ENCODE peak calls at places on chromosomes 2 and 18, in five cellular contexts. B, C, X, W and A are unnamed samples.

GRCh38 chr2:28527196-28527595 is 31.3 kb downstream of the PLB1 start:
- DNase-seq in C (no peak), X (no peak), W (no peak), B (no peak), A (no peak)

GRCh38 chr18:4016391-4017049 is 438.6 kb downstream of the DLGAP1 start:
- DNase-seq in C (no peak), W (no peak), B (no peak), X (no peak), A (no peak)

GRCh38 chr2:85769236-85769986 is 15.6 kb downstream of the ATOH8 start:
- DNase-seq in B (peak; percentile 92), W (peak; percentile 84), C (no peak), X (peak; percentile 75), A (no peak)

GRCh38 chr2:124666976-124667375 is 641.9 kb downstream of the CNTNAP5 start:
- DNase-seq in B (no peak), X (no peak), C (no peak), W (no peak), A (peak; percentile 24)

GRCh38 chr2:156157670-156158069 is 174.9 kb downstream of the NR4A2 start:
- DNase-seq in C (no peak), B (no peak), W (no peak), X (no peak), A (no peak)

GRCh38 chr18:79915161-79916127 is 36.0 kb downstream of the SLC66A2 start:
- DNase-seq in B (no peak), X (no peak), C (no peak), W (no peak), A (no peak)

GRCh38 chr2:86790134-86790827 is 432 bp downstream of the CD8A start:
- DNase-seq in W (no peak), C (no peak), B (no peak), X (no peak), A (no peak)

GRCh38 chr2:105768961-105769452 is 24.3 kb downstream of the NCK2 start:
- DNase-seq in C (no peak), B (no peak), W (no peak), X (no peak), A (peak; percentile 46)

GRCh38 chr2:6186332-6187100 is 494.3 kb downstream of the SOX11 start:
- DNase-seq in C (no peak), X (peak; percentile 59), B (peak; percentile 33), W (no peak), A (peak; percentile 87)

GRCh38 chr18:33577688-33578370 is at the start of gene ASXL3:
- DNase-seq in X (no peak), W (no peak), C (no peak), B (no peak), A (no peak)

GRCh38 chr2:176729706-176730569 is 460.7 kb downstream of the MTX2 start:
- DNase-seq in C (no peak), X (no peak), B (no peak), W (no peak), A (no peak)

GRCh38 chr2:221546505-221547225 is 25.4 kb downstream of the EPHA4 start:
- DNase-seq in B (no peak), W (no peak), X (no peak), C (no peak), A (no peak)

GRCh38 chr2:128313076-128313836 is 5.4 kb downstream of the HS6ST1 start:
- DNase-seq in C (no peak), B (peak; percentile 67), W (peak; percentile 35), X (no peak), A (peak; percentile 63)

GRCh38 chr18:56402872-56403516 is 235.4 kb downstream of the TXNL1 start:
- DNase-seq in C (no peak), X (no peak), W (no peak), B (peak; percentile 1), A (peak; percentile 90)

GRCh38 chr18:362914-363295 is 95.1 kb upstream of the THOC1 start:
- DNase-seq in X (peak; percentile 7), B (no peak), C (no peak), W (no peak), A (no peak)

GRCh38 chr2:191252699-191253098 is 7.5 kb downstream of the MYO1B start:
- DNase-seq in W (no peak), B (no peak), C (no peak), X (no peak), A (no peak)

GRCh38 chr2:144571770-144572169 is 51.9 kb upstream of the ZEB2 start:
- DNase-seq in B (no peak), X (no peak), W (no peak), C (no peak), A (no peak)

GRCh38 chr18:23238651-23239349 is 103.5 kb downstream of the CABLES1 start:
- DNase-seq in B (no peak), X (no peak), W (no peak), C (no peak), A (peak; percentile 33)

GRCh38 chr18:63236990-63237389 is 82.6 kb downstream of the BCL2 start:
- DNase-seq in C (no peak), W (no peak), B (no peak), X (no peak), A (no peak)

GRCh38 chr2:186848873-186849578 is at the start of gene ZSWIM2:
- DNase-seq in W (no peak), B (no peak), C (no peak), X (peak; percentile 19), A (peak; percentile 88)

GRCh38 chr2:43139501-43139900 is 86.9 kb downstream of the ZFP36L2 start:
- DNase-seq in B (no peak), W (no peak), C (no peak), X (no peak), A (no peak)

GRCh38 chr18:74508366-74508765 is 12.2 kb downstream of the CNDP2 start:
- DNase-seq in X (no peak), W (no peak), B (no peak), C (no peak), A (no peak)

GRCh38 chr18:74505776-74506175 is 9.6 kb downstream of the CNDP2 start:
- DNase-seq in W (no peak), X (no peak), B (no peak), C (no peak), A (no peak)

GRCh38 chr18:74507120-74507881 is 11.1 kb downstream of the CNDP2 start:
- DNase-seq in B (no peak), X (no peak), W (no peak), C (no peak), A (no peak)

GRCh38 chr18:74507927-74508326 is 11.8 kb downstream of the CNDP2 start:
- DNase-seq in B (no peak), W (no peak), C (no peak), X (no peak), A (no peak)

GRCh38 chr18:74506405-74507119 is 10.4 kb downstream of the CNDP2 start:
- DNase-seq in C (no peak), B (no peak), W (no peak), X (no peak), A (peak; percentile 36)
- TF ChIP-seq RAD21 in C (no peak), B (no peak), W (no peak), X (no peak), A (no peak)

DNA sequence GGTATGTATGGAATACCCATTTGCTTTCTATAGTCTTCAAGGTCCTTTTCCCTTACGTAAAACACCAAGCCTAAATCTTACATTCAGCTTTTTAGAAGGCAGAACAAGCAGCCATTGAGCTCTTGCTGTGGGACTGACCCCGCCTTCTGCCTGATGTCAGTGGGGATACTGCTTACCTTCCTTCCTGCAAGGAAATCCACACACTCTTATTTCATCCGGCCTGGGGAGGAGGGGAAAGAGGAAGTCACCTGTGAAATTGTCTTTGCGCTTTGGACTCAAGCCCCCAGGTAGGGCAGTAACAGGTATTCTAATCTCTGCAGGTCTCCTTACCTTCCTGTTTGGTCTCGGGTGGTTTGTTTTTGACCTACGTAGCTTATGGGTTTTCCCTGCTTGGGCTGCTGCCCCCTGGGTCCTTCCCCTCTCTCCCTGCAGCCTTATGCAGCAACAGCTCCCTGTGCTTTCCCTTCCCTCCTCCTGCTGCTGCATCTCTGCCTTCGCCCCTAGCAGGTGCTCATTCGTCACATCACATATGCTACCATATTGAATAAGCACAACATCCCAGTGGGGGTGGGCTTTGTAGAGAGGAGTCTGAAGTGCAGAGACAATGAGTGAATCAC is 402.5 kb upstream of the TRIB2 start:
- DNase-seq in W (no peak), B (no peak), C (no peak), X (no peak), A (no peak)
- TF ChIP-seq BHLHE40 in W (no peak), B (no peak), C (no peak), X (no peak), A (no peak)

GRCh38 chr2:172972005-172972619 is 103.5 kb upstream of the MAP3K20 start:
- DNase-seq in X (peak; percentile 52), C (no peak), B (peak; percentile 53), W (peak; percentile 68), A (peak; percentile 48)
- TF ChIP-seq RAD21 in X (no peak), C (peak; percentile 48), B (peak; percentile 68), W (peak; percentile 31), A (peak; percentile 64)

GRCh38 chr2:137123241-137123640 is 357.9 kb downstream of the THSD7B start:
- DNase-seq in X (no peak), B (no peak), W (no peak), C (no peak), A (no peak)
- TF ChIP-seq BHLHE40 in X (no peak), B (no peak), W (no peak), C (no peak), A (no peak)

DNA sequence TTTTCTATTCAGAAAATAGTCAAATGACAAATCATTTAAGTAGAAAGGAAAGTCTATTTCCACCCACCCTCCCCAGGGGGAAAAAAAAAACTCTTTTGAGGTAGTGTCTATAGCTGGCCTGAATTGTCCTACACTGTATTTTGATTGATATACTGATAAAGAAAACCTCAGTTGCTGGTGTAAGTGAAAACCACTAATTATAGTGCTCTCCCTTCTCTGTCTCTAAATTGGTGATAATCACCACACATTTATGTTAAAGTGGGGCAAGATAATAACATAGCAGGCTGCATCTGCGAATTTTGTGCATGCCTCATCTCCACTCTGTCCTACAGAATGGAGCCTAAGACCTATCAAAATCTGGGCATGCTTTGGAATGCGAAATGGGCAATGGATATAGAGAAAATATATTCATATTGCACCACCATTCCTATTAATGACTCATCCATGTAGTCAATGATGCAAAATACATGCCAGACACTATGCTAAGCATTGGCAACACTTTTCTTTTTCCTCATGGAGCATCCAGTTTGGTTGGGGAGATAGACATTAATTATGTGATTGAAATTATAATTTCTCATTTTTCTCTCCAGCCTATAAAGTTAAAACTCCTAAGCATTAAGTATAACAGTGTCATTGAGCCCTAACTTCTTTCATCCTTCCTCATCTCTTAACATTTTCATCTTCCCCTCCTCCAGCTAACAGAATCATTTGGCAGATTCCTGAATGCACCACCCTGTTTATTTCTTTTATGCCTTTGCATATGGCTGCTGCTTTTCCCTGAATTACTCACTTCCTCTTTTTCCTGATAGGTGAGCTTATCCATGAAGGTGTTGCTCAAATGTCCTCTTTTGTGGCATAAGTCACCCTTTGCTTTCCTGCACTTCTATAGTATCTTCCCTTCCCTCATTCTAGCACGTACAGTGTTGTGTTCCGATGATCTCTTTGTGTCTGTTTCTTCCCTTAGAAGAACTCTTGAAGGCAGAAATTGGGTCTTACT is 58.2 kb downstream of the SLC9A2 start:
- DNase-seq in X (no peak), W (no peak), C (no peak), B (no peak), A (no peak)
- TF ChIP-seq RAD21 in X (no peak), W (no peak), C (no peak), B (no peak), A (no peak)

GRCh38 chr2:10407841-10408648 is 40.1 kb downstream of the ODC1 start:
- DNase-seq in B (peak; percentile 89), C (peak; percentile 51), X (peak; percentile 84), W (peak; percentile 87), A (peak; percentile 34)
- TF ChIP-seq BHLHE40 in B (peak; percentile 26), C (peak; percentile 84), X (peak; percentile 41), W (peak; percentile 19), A (no peak)